ENCODE peak calls at places on chromosomes 13 and 19, in six cellular contexts. M is IMR-90, S is trophoblast cell, G is mesendoderm, Y is neuronal stem cell, Q is H1. F is an unnamed sample.

GRCh38 chr13:29362849-29363604 is 232.5 kb downstream of the SLC7A1 start:
- DNase-seq in M (peak; percentile 44), S (peak; percentile 10), G (peak; percentile 86), Y (peak; percentile 51), Q (peak; percentile 44), F (peak; percentile 60)

GRCh38 chr13:54593504-54593903 is 1564.9 kb downstream of the OLFM4 start:
- DNase-seq in M (no peak), S (no peak), G (no peak), Y (no peak), Q (no peak), F (no peak)

GRCh38 chr19:46674416-46675178 is 13.6 kb upstream of the DACT3 start:
- DNase-seq in M (peak; percentile 7), S (no peak), G (peak; percentile 87), Y (no peak), Q (no peak), F (no peak)

GRCh38 chr19:13215572-13216380 is 65.6 kb downstream of the IER2 start:
- DNase-seq in M (no peak), S (no peak), G (no peak), Y (no peak), Q (no peak), F (no peak)

GRCh38 chr13:87122551-87122950 is 548.6 kb upstream of the SLITRK5 start:
- DNase-seq in M (peak; percentile 68), S (no peak), G (no peak), Y (no peak), Q (no peak), F (peak; percentile 38)

GRCh38 chr13:101700598-101700997 is 248.1 kb downstream of the ITGBL1 start:
- DNase-seq in M (no peak), S (no peak), G (no peak), Y (no peak), Q (no peak), F (no peak)

GRCh38 chr19:55647732-55648656 is at the start of gene CCDC106:
- DNase-seq in M (peak; percentile 68), S (no peak), G (peak; percentile 87), Y (peak; percentile 71), Q (no peak), F (peak; percentile 82)

GRCh38 chr13:97466782-97467181 is 32.8 kb downstream of the RAP2A start:
- DNase-seq in M (no peak), S (no peak), G (no peak), Y (no peak), Q (no peak), F (no peak)

GRCh38 chr13:95641291-95641811 is 3.2 kb downstream of the DZIP1 start:
- DNase-seq in M (peak; percentile 27), S (no peak), G (no peak), Y (no peak), Q (no peak), F (peak; percentile 13)

GRCh38 chr13:97249093-97249787 is 27.1 kb downstream of the MBNL2 start:
- DNase-seq in M (no peak), S (no peak), G (no peak), Y (no peak), Q (no peak), F (peak; percentile 80)

GRCh38 chr19:31232220-31232619 is 117.0 kb downstream of the TSHZ3 start:
- DNase-seq in M (peak; percentile 72), S (no peak), G (peak; percentile 48), Y (no peak), Q (no peak), F (peak; percentile 34)

GRCh38 chr19:41870401-41870873 is 6.6 kb upstream of the CD79A start:
- DNase-seq in M (peak; percentile 61), S (no peak), G (no peak), Y (no peak), Q (no peak), F (peak; percentile 22)

GRCh38 chr13:111395511-111396393 is 75.3 kb downstream of the TEX29 start:
- DNase-seq in M (no peak), S (no peak), G (no peak), Y (no peak), Q (no peak), F (no peak)

GRCh38 chr13:113856716-113857065 is 7.2 kb downstream of the GAS6 start:
- DNase-seq in M (peak; percentile 78), S (no peak), G (no peak), Y (no peak), Q (no peak), F (peak; percentile 76)

GRCh38 chr19:4583961-4584669 is 24.6 kb upstream of the SEMA6B start:
- DNase-seq in M (no peak), S (no peak), G (peak; percentile 54), Y (peak; percentile 71), Q (no peak), F (peak; percentile 47)

GRCh38 chr19:10517361-10517759 is at the start of gene S1PR5:
- DNase-seq in M (no peak), S (no peak), G (peak; percentile 58), Y (no peak), Q (no peak), F (peak; percentile 62)

GRCh38 chr19:55253842-55254624 is 4.8 kb downstream of the PPP6R1 start:
- DNase-seq in M (no peak), S (no peak), G (no peak), Y (no peak), Q (no peak), F (no peak)

GRCh38 chr19:11453468-11454341 is 18.3 kb downstream of the PRKCSH start:
- DNase-seq in M (no peak), S (no peak), G (no peak), Y (no peak), Q (no peak), F (no peak)

GRCh38 chr13:113668491-113668971 is 1.5 kb downstream of the GRK1 start:
- DNase-seq in M (no peak), S (no peak), G (no peak), Y (no peak), Q (no peak), F (no peak)

GRCh38 chr19:12676384-12676792 is 5.3 kb downstream of the DHPS start:
- DNase-seq in M (peak; percentile 66), S (peak; percentile 83), G (peak; percentile 93), Y (peak; percentile 80), Q (no peak), F (peak; percentile 78)

GRCh38 chr19:18894254-18895037 is 1.5 kb downstream of the CERS1 start:
- DNase-seq in M (peak; percentile 35), S (no peak), G (peak; percentile 62), Y (peak; percentile 58), Q (no peak), F (no peak)

GRCh38 chr13:58376775-58377174 is 745.2 kb downstream of the PCDH17 start:
- DNase-seq in M (no peak), S (no peak), G (no peak), Y (no peak), Q (no peak), F (no peak)

DNA sequence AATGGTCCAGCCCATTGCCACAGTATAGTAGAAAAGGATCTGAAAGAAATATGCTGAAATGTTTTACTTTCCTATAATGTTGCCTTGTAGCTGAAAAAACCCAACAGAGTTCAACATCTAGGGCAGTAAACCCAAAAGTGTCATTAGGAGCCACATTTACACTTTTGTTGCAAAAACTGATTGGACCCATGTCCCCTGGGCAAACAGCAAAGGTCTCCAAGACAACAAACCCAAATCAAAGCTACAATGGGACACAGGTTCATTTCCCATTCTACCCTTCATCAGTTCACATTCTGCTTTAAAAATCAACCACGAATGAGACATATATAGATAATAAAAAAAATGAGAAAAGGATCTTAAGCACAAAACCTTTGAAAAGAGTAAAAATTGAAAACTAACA is 744.8 kb downstream of the PCDH17 start:
- DNase-seq in M (no peak), S (no peak), G (no peak), Y (no peak), Q (no peak), F (no peak)
- H2AK5ac ChIP-seq in M (no peak overlapping the region), S (no peak overlapping the region), G (no peak overlapping the region), Y (no peak overlapping the region), Q (no peak overlapping the region), F (no peak overlapping the region)

DNA sequence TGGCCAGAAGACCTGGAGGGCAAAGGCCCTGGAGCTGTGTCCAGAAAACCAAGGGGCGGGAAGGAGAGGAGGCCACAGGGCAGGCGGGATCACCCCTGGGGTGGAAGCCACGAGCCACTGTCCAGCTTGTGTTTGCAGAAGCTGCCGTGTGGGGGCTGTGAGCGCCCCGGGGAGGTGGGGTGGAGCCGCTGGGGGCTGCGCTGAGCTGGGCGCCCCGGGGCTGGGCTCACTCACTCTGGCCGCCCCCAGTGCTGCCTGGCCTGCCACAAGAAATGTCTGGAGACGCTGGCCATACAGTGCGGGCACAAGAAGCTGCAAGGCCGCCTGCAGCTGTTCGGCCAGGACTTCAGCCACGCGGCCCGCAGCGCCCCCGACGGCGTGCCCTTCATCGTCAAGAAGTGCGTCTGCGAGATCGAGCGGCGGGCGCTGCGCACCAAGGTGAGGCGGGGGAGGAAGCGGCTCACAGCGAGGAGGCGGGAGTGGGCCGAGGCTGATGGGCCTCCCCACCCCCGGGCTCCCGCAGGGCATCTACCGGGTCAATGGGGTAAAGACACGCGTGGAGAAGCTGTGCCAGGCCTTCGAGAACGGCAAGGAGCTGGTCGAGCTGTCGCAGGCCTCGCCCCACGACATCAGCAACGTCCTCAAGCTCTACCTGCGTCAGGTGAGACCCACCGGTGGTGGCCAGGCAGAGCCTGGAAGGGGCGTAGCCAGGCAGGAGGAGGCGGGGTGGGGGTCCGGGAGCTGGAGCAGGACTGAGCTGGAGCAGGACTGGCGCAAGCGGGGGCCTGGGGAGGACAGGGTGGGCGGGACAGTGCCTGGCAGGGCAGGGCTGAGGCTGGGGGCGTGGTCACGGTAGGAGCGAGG is 13.6 kb downstream of the POLR2E start:
- DNase-seq in M (no peak), S (peak; percentile 88), G (peak; percentile 35), Y (no peak), Q (no peak), F (no peak)
- H3K4me3 ChIP-seq in M (no peak overlapping the region), S (no peak overlapping the region), G (no peak overlapping the region), Y (peak overlapping the region; percentile 27), Q (peak overlapping the region; percentile 19), F (no peak overlapping the region)

GRCh38 chr19:40597329-40597838 is 3.8 kb upstream of the LTBP4 start:
- DNase-seq in M (no peak), S (no peak), G (no peak), Y (no peak), Q (no peak), F (no peak)

GRCh38 chr19:40594251-40594650 is 6.9 kb upstream of the LTBP4 start:
- DNase-seq in M (no peak), S (no peak), G (peak; percentile 73), Y (no peak), Q (no peak), F (no peak)

GRCh38 chr19:40596608-40597328 is 4.4 kb upstream of the LTBP4 start:
- DNase-seq in M (peak; percentile 59), S (peak; percentile 47), G (no peak), Y (no peak), Q (no peak), F (peak; percentile 72)

GRCh38 chr19:40592170-40592569 is 9.0 kb upstream of the LTBP4 start:
- DNase-seq in M (peak; percentile 76), S (no peak), G (peak; percentile 79), Y (no peak), Q (no peak), F (peak; percentile 84)

DNA sequence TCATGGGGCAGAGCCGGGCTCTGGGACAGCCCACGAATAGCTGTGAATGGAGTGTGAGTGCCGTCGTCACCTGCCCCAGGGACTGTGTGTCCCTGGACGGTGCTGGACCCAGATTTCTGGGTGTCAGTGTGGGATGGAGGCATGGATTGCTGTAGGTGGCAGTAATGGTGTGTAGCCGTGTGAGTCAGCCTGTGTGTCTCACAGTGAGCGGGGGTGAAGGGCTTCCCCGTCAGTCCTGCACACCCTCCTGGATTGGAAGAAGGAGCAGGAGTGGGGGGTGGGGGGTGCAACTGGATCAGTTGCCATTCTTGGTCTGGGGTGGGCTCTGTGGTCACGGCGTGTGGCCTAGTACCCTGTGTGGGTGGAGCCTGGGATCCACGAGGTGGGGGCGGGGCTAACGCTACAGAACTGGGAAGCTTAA is 6.5 kb upstream of the LTBP4 start:
- DNase-seq in M (peak; percentile 70), S (no peak), G (no peak), Y (no peak), Q (no peak), F (peak; percentile 47)
- H2AK5ac ChIP-seq in M (no peak overlapping the region), S (no peak overlapping the region), G (no peak overlapping the region), Y (peak overlapping the region; percentile 88), Q (no peak overlapping the region), F (no peak overlapping the region)

GRCh38 chr19:40420451-40420765 is 5.4 kb downstream of the SERTAD1 start:
- DNase-seq in M (no peak), S (no peak), G (no peak), Y (no peak), Q (no peak), F (no peak)
- H3K4me3 ChIP-seq in M (peak overlapping the region; percentile 52), S (no peak overlapping the region), G (no peak overlapping the region), Y (no peak overlapping the region), Q (peak overlapping the region; percentile 47), F (no peak overlapping the region)

F was measured in mesenchymal stem cell.